ENCODE peak calls at places on chromosome 14, in six cellular contexts. D is adrenal gland, P is right lobe of liver, I is H7, Q is WERI-Rb-1, N is right atrium auricular region. V is an unnamed sample.

GRCh38 chr14:32513571-32514009 is 184.5 kb downstream of the AKAP6 start:
- DNase-seq in Q (no peak), I (no peak), N (no peak), D (no peak), P (no peak), V (peak)

GRCh38 chr14:100340454-100340813 is 17.3 kb downstream of the SLC25A47 start:
- DNase-seq in D (peak), I (peak), N (peak), P (no peak), Q (no peak), V (no peak)

GRCh38 chr14:20327005-20327869 is 5.8 kb downstream of the CCNB1IP1 start:
- DNase-seq in Q (no peak), P (no peak), I (peak), D (no peak), N (no peak), V (peak)

GRCh38 chr14:91250912-91251311 is 6.4 kb upstream of the GPR68 start:
- DNase-seq in D (no peak), I (no peak), Q (no peak), N (no peak), P (no peak), V (no peak)

GRCh38 chr14:54529811-54530210 is 20.1 kb downstream of the CGRRF1 start:
- DNase-seq in I (no peak), Q (no peak), N (no peak), P (no peak), D (peak), V (peak)

GRCh38 chr14:78758333-78758732 is 588.2 kb downstream of the NRXN3 start:
- DNase-seq in Q (peak), D (no peak), P (no peak), I (peak), N (no peak), V (peak)

GRCh38 chr14:68571928-68572525 is 220.8 kb downstream of the ZFP36L1 start:
- DNase-seq in I (no peak), Q (no peak), N (no peak), D (no peak), P (no peak), V (no peak)

GRCh38 chr14:89027097-89027740 is 202.8 kb downstream of the TTC8 start:
- DNase-seq in D (peak), P (peak), N (no peak), Q (peak), I (peak), V (peak)

GRCh38 chr14:27205036-27205435 is 607.2 kb upstream of the NOVA1 start:
- DNase-seq in P (no peak), I (no peak), D (no peak), Q (no peak), N (no peak), V (no peak)

DNA sequence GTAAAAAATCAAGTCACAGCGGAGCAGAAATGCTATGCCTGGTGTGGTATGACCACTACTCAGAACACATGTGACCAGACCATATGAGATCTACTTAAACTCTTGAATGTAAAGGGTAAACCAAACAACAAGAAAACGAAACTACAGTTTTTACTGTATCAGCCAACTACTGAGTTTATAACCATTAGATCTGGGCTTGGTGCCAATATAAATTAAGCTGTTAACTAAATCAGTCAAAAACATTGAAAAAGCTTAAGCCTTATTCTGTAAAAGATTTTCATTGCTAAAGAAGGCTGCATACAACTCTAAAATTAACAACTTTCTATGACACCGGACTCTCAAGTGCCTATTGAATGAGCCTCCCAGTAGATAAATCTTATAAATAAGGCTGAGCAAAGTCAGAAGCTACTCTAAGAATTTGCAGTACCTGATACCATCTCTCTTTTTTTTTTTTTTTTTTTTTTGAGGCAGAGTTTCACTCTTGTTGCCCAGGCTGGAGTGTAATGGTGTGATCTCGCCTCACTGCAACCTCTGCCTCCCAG is 35.4 kb downstream of the SPTLC2 start:
- DNase-seq in D (no peak), P (no peak), N (no peak), I (no peak), Q (no peak), V (no peak)
- H3K4me3 ChIP-seq in D (no peak), P (no peak), N (no peak), I (no peak), Q (no peak), V (no peak)

DNA sequence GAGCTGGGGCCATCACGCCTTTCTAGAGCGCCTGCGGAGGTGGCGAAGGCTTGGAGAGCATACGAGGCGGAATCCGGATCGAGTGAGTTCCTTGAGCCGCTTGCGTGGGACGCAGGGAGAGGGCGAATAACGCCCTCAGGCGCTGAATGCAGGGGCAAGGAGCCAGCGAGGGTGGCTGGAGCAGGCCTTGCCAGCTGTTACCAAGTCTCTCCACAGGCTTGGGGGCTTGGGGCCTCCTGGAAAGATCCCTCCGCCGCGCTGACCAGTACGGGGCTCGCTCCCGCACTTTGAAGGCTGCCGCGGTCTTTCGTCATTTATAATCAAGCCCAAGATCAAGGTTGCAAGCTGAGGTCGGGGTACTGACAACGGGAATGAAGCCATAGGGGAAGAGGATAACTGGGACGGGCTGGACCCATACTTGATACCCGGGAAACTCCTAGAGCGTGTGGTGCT is 1.2 kb downstream of the FLRT2 start:
- DNase-seq in N (peak), I (peak), Q (peak), D (peak), P (peak), V (peak)
- H3K4me3 ChIP-seq in N (peak), I (peak), Q (peak), D (no peak), P (peak), V (peak)

GRCh38 chr14:102805941-102806340 is 28.7 kb downstream of the TRAF3 start:
- DNase-seq in Q (no peak), D (no peak), P (no peak), I (no peak), N (no peak), V (no peak)
- H3K4me3 ChIP-seq in Q (no peak), D (no peak), P (no peak), I (no peak), N (no peak), V (no peak)

DNA sequence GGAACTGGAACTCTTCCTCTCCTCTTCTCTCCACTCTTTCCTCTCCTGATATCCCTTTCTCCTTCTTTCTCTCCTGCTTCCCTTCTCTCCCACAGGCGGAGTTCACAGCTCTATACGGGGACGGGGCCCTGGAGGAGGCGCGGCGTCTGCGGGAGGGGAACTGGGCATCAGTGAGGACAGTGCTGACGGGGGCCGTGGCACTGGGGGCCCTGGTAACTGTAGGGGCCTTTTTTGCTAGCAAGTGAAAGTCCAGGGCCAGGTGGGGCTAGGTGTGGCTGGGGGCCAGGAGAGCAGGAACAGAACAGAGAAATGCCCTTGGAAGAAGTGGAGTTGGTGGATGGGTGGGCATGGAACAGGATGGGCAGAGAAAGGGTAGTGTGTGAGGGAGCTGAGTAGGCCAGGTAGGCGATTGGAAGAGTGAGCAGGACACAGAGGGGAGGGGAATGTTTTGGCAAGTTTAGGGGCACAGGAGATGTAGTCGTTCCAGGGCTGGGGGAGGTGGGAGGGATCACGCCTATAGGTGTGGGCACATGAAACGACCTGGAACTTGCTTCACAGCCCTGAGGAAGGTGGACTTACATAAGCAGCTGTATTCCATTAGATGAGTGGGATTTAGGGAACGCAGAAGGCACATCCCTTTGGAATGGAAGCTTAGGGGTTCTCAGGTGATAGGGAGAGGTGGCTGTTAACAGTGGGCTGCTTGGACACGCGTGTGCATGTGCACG is 2.2 kb downstream of the BCL2L2 start:
- DNase-seq in D (no peak), N (peak), Q (no peak), P (no peak), I (no peak), V (no peak)
- H3K4me3 ChIP-seq in D (no peak), N (no peak), Q (no peak), P (no peak), I (no peak), V (peak)

DNA sequence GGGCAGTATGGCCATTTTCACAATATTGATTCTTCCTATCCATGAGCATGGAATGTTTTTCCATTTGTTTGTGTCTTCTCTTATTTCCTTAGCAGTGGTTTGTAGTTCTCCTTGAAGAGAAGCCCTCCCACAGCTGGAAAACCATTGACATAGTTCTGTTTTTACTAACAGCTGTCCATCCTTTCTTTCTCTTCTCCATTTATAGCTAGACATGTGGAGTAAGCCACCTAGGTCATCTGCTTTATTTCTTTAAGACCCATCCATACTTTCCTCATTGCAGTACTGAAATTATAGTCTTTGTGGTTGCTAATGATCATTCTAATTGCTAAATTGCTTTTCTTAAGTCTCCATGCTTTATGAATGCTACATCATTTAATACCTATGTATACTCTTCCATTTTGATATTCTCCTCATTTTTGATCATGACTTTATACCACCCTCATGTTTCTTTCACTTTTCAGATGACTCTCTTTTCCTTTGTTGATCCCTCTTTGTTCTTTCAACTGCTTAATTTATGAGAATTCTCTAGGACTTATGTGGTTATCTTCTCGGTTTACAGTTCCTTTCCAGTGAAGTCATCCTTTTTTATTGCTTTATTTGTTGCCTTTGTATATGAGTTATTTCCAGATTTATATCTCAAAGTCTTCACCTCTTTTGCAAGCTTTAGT is 114.2 kb downstream of the PCNX1 start:
- DNase-seq in I (no peak), N (no peak), P (no peak), Q (no peak), D (no peak), V (no peak)
- H3K4me3 ChIP-seq in I (no peak), N (no peak), P (no peak), Q (no peak), D (no peak), V (no peak)

DNA sequence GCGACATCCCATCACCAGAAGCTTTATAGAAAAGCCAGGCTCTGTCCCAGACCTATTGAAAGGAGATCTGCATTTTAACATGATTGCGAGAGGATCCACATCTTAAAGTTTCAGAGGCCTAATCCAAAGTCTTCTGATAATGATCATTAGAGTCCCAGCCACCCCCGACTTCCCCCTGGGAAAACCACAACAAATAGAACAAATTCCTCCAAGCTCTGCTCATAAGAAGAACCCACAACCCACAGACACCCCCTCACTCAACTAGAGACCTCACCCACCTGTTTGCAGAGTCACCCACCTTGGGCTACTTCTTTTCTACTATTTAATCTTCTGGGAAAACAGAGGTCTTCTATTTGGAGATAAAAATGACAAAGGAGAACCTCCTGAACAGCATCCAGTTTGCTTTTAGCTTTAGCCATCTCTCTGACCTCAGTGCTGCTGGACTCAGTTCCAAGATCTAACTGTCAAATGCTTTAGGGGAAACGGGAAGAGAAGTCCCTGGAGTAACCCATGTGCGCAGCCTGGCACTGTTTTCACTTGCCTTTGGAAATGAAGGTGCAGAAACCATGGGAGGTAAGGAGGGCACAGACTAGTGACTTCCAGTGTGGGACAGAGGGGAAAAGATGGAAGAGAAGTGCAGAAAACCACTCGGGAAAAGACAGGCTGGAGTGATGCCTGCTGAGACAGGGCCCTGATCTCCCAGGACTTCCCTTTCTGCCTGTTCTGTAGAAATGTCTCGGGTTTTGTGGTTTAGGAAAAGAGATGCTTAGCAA is 124.9 kb upstream of the HIF1A start:
- DNase-seq in N (peak), Q (no peak), P (no peak), I (no peak), D (no peak), V (no peak)
- H3K4me3 ChIP-seq in N (no peak), Q (no peak), P (no peak), I (no peak), D (no peak), V (no peak)

DNA sequence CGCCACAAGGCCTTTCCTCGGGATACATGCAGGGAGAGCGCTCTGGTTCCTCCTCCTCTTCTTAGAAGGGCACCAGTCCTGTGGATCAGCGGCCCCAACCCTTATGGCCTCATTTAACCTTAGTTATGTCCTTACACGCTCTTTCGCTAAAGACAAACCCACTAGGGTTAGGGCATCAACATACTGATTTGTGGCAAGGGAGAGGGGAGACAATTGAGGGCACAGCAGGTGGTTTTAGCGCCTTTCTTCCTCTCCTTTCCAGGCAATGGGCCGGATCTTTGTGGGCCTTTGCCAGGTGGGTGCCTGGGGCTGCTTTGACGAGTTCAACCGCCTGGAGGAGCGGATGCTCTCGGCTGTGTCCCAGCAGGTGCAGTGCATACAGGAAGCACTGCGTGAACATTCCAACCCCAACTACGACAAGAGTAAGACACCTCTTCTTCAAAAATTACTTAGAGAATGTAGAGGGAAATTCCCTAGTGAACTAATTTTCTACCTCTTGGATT is 43.6 kb downstream of the DYNC1H1 start:
- DNase-seq in N (no peak), Q (no peak), I (no peak), D (no peak), P (no peak), V (no peak)
- H3K4me3 ChIP-seq in N (no peak), Q (no peak), I (no peak), D (no peak), P (no peak), V (no peak)

GRCh38 chr14:76954371-76954770 is 74.1 kb downstream of the IRF2BPL start:
- DNase-seq in P (no peak), N (no peak), Q (no peak), D (no peak), I (no peak), V (no peak)

GRCh38 chr14:76951149-76951548 is 77.4 kb downstream of the IRF2BPL start:
- DNase-seq in I (no peak), N (no peak), P (no peak), D (no peak), Q (no peak), V (no peak)

GRCh38 chr14:76954791-76955190 is 73.7 kb downstream of the IRF2BPL start:
- DNase-seq in P (no peak), D (no peak), I (peak), Q (no peak), N (no peak), V (no peak)

GRCh38 chr14:76955575-76956252 is 72.8 kb downstream of the IRF2BPL start:
- DNase-seq in P (no peak), I (peak), Q (no peak), D (peak), N (peak), V (peak)

DNA sequence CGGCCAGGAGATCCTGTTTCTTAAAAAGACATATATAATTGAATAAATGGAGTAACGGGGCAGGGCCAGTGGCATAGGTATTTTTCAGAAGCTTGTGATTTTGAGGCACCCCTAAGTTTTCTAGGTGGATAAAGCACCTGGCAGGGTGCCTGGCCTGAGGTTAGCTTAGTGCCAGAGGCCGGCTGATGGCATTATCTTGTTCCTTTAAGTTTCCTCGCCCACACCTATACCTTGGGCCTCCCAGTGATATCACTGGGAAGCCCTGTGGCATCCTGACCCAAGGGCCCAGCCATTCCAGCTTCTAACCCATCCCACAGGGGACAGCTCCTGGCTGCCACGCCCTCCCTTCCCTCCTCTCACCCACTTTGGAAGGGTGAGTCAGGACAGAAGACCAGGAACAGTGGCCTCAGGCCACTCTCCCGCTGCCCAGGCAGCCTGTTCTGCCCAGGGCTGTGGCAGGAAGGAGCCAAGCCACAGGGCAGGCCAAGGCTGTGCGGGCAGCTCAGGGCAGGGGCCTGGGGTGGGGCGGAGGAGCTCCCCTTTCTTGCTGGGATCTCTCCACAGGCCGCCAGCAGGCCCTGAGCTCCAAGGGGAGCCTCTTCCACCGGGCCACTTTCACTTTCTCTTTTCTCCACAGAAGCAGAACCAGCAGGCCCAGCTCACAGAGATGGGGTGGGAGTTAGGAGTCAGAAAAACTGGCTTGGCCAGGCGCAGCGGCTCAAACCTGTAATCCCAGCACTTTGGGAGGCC is 75.1 kb downstream of the IRF2BPL start:
- DNase-seq in I (peak), P (peak), D (peak), Q (no peak), N (peak), V (peak)
- H3K4me3 ChIP-seq in I (no peak), P (peak), D (no peak), Q (no peak), N (peak), V (no peak)

V was measured in epithelial cell of esophagus.